ENCODE peak calls at places on chromosomes 4 and X, in ten cellular contexts. G is activated effector memory CD4-positive, alpha-beta T cell treated with anti-CD3 and anti-CD28 coated beads, Interleukin-2, amount 50 U/mL, for 16 hours; U is activated T-cell treated with anti-CD3 and anti-CD28 coated beads, Interleukin-2, amount 50 U/mL, for 72 hours; X is GM04503; F is NCI-H1092 treated with DMSO at 0.1 percent for 48 hours; B is ACHN; E is pancreas; W is globus pallidus; M is stimulated activated naive B cell treated with anti-CD40 and anti-IgM and Interleukin-4, amounts not matched to agents 10 μg/mL and 1 μg/mL and 100 μg/mL, for 72 hours; O is amniotic stem cell. D is an unnamed sample.

GRCh38 chrX:68717663-68718442 is 70.4 kb downstream of the STARD8 start:
- DNase-seq in M (no peak), B (no peak), O (no peak), U (no peak), G (no peak), F (no peak), E (no peak), W (no peak), X (no peak), D (no peak)

GRCh38 chrX:2710041-2710471 is 19.0 kb downstream of the CD99 start:
- DNase-seq in B (peak), E (peak), G (peak), X (peak), U (peak), F (no peak), O (no peak), M (no peak), W (no peak), D (no peak)

GRCh38 chrX:38112566-38112965 is 106.2 kb downstream of the SYTL5 start:
- DNase-seq in E (no peak), W (no peak), M (no peak), O (no peak), U (no peak), B (no peak), F (peak), X (no peak), G (no peak), D (no peak)

GRCh38 chr4:154332681-154333421 is 158.7 kb downstream of the DCHS2 start:
- DNase-seq in B (no peak), W (peak), X (no peak), G (peak), U (peak), O (no peak), M (peak), F (no peak), E (peak), D (peak)

GRCh38 chr4:83677656-83678055 is 141.7 kb downstream of the GPAT3 start:
- DNase-seq in G (no peak), O (no peak), F (no peak), M (no peak), E (no peak), U (no peak), B (no peak), X (peak), W (no peak), D (no peak)

GRCh38 chrX:44872319-44872816 is 620 bp upstream of the KDM6A start:
- DNase-seq in O (no peak), X (no peak), F (peak), G (peak), M (no peak), U (peak), B (peak), E (peak), W (peak), D (peak)

GRCh38 chr4:83109480-83110221 is 4.9 kb downstream of the PLAC8 start:
- DNase-seq in X (no peak), F (peak), E (peak), M (peak), U (peak), G (peak), W (no peak), B (peak), O (no peak), D (no peak)

GRCh38 chr4:2832981-2833670 is 10.5 kb upstream of the ADD1 start:
- DNase-seq in X (no peak), F (no peak), M (no peak), B (no peak), E (no peak), O (no peak), G (peak), U (no peak), W (no peak), D (no peak)